ENCODE peak calls at places on chromosome 7, in ten cellular contexts. One of them, this sample, is unnamed.
A peak's percentile ranks its signal among the peaks of the same experiment; 100 is the strongest.

GRCh38 chr7:22675436-22675835 is 51.6 kb upstream of the IL6 start:
- DNase-seq in gastrocnemius medialis: no peak
- DNase-seq in GM12892: no peak
- DNase-seq in right lobe of liver: no peak
- DNase-seq in IMR-90: no peak
- DNase-seq in A549: no peak
- DNase-seq in body of pancreas: no peak
- DNase-seq in upper lobe of left lung: peak; percentile 32
- DNase-seq in stomach: no peak
- DNase-seq in lower leg skin: no peak
- DNase-seq in this sample: no peak

GRCh38 chr7:94888542-94888941 is 18.9 kb upstream of the PPP1R9A start:
- DNase-seq in right lobe of liver: no peak
- DNase-seq in gastrocnemius medialis: no peak
- DNase-seq in upper lobe of left lung: peak; percentile 34
- DNase-seq in IMR-90: no peak
- DNase-seq in A549: peak; percentile 47
- DNase-seq in body of pancreas: peak; percentile 53
- DNase-seq in GM12892: no peak
- DNase-seq in lower leg skin: no peak
- DNase-seq in stomach: peak; percentile 58
- DNase-seq in this sample: peak; percentile 40

GRCh38 chr7:96534221-96534620 is 175.4 kb downstream of the SEM1 start:
- DNase-seq in gastrocnemius medialis: no peak
- DNase-seq in stomach: no peak
- DNase-seq in lower leg skin: no peak
- DNase-seq in A549: no peak
- DNase-seq in GM12892: no peak
- DNase-seq in upper lobe of left lung: no peak
- DNase-seq in body of pancreas: no peak
- DNase-seq in right lobe of liver: no peak
- DNase-seq in IMR-90: no peak
- DNase-seq in this sample: no peak

GRCh38 chr7:94781236-94781635 is 125.3 kb upstream of the SGCE start:
- DNase-seq in right lobe of liver: no peak
- DNase-seq in lower leg skin: no peak
- DNase-seq in GM12892: no peak
- DNase-seq in A549: no peak
- DNase-seq in stomach: no peak
- DNase-seq in gastrocnemius medialis: no peak
- DNase-seq in body of pancreas: no peak
- DNase-seq in IMR-90: no peak
- DNase-seq in upper lobe of left lung: no peak
- DNase-seq in this sample: no peak

GRCh38 chr7:801940-802364 is 30.3 kb upstream of the SUN1 start:
- DNase-seq in A549: no peak
- DNase-seq in stomach: peak; percentile 76
- DNase-seq in GM12892: no peak
- DNase-seq in IMR-90: no peak
- DNase-seq in gastrocnemius medialis: no peak
- DNase-seq in upper lobe of left lung: peak; percentile 85
- DNase-seq in lower leg skin: no peak
- DNase-seq in right lobe of liver: no peak
- DNase-seq in body of pancreas: peak; percentile 69
- DNase-seq in this sample: no peak

GRCh38 chr7:134954197-134955082 is 31.9 kb upstream of the AGBL3 start:
- DNase-seq in body of pancreas: no peak
- DNase-seq in GM12892: no peak
- DNase-seq in upper lobe of left lung: no peak
- DNase-seq in right lobe of liver: no peak
- DNase-seq in IMR-90: peak; percentile 54
- DNase-seq in A549: peak; percentile 51
- DNase-seq in stomach: no peak
- DNase-seq in gastrocnemius medialis: no peak
- DNase-seq in lower leg skin: no peak
- DNase-seq in this sample: no peak

GRCh38 chr7:139620676-139621344 is 97.3 kb downstream of the CLEC2L start:
- DNase-seq in lower leg skin: no peak
- DNase-seq in upper lobe of left lung: no peak
- DNase-seq in body of pancreas: peak; percentile 51
- DNase-seq in IMR-90: peak; percentile 21
- DNase-seq in GM12892: peak; percentile 33
- DNase-seq in stomach: peak; percentile 44
- DNase-seq in right lobe of liver: no peak
- DNase-seq in gastrocnemius medialis: no peak
- DNase-seq in A549: peak; percentile 48
- DNase-seq in this sample: no peak

GRCh38 chr7:111986601-111987000 is 219.6 kb downstream of the DOCK4 start:
- DNase-seq in right lobe of liver: no peak
- DNase-seq in lower leg skin: no peak
- DNase-seq in GM12892: no peak
- DNase-seq in stomach: no peak
- DNase-seq in A549: no peak
- DNase-seq in body of pancreas: no peak
- DNase-seq in IMR-90: no peak
- DNase-seq in gastrocnemius medialis: no peak
- DNase-seq in upper lobe of left lung: no peak
- DNase-seq in this sample: no peak

GRCh38 chr7:47945261-47946015 is 2.8 kb downstream of the PKD1L1 start:
- DNase-seq in stomach: peak; percentile 87
- DNase-seq in gastrocnemius medialis: peak; percentile 45
- DNase-seq in right lobe of liver: peak; percentile 70
- DNase-seq in lower leg skin: peak; percentile 80
- DNase-seq in GM12892: peak; percentile 43
- DNase-seq in body of pancreas: peak; percentile 83
- DNase-seq in A549: peak; percentile 71
- DNase-seq in IMR-90: peak; percentile 62
- DNase-seq in upper lobe of left lung: peak; percentile 74
- DNase-seq in this sample: peak; percentile 61

GRCh38 chr7:69177326-69177897 is 420.9 kb upstream of the AUTS2 start:
- DNase-seq in right lobe of liver: no peak
- DNase-seq in stomach: no peak
- DNase-seq in gastrocnemius medialis: peak; percentile 47
- DNase-seq in GM12892: no peak
- DNase-seq in IMR-90: no peak
- DNase-seq in body of pancreas: no peak
- DNase-seq in A549: no peak
- DNase-seq in lower leg skin: peak; percentile 53
- DNase-seq in upper lobe of left lung: no peak
- DNase-seq in this sample: no peak

GRCh38 chr7:117949232-117949631 is 76.0 kb upstream of the CTTNBP2 start:
- DNase-seq in body of pancreas: no peak
- DNase-seq in right lobe of liver: no peak
- DNase-seq in IMR-90: peak; percentile 20
- DNase-seq in stomach: no peak
- DNase-seq in lower leg skin: no peak
- DNase-seq in upper lobe of left lung: no peak
- DNase-seq in gastrocnemius medialis: no peak
- DNase-seq in A549: peak; percentile 35
- DNase-seq in GM12892: no peak
- DNase-seq in this sample: no peak

DNA sequence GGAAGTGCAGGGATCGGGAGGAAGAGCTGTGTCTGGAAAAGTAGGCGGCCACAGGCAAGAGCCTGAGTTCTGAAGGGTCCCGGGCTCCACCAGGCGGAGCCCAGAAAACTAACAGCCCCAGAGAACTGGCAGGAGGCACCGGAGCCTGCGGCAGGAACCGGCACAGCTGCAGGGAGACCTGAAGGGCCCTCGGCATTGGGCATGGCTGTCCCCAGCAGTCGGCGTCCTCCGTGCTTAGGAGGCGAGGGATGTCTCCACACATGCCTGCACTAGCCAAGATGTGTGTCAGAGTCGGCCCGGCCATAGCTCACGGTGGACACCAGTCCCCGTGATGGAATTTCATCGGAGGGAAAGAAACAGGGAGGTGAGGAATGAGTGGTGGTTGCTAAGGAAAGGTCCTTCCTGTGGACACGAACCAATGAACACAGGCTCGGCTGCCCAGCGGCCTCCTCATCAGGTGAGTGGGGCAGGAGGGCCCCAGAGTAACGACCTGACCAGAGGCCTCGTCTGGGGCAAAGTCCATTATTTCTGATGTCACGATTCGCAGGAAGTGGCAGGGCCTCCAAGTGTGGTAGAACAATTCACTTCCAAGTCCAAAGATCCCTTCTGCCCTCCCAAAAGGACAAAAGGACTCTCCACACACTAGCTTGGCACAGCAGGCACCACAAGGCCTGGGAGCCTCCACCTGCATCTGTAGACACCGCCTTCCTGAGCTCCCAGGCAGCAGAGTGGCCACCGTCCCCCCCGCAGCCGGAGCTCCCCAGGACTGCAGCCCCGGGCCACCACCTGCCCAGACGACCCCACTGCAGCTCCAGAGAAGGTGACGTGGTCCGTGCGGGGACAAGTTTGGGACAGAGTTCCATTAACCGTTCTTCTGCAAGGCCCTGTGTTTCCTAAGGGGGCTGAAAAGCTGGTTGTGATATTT is 444.2 kb downstream of the PTPRN2 start:
- DNase-seq in IMR-90: no peak
- DNase-seq in right lobe of liver: no peak
- DNase-seq in GM12892: no peak
- DNase-seq in lower leg skin: no peak
- DNase-seq in upper lobe of left lung: no peak
- DNase-seq in gastrocnemius medialis: no peak
- DNase-seq in body of pancreas: no peak
- DNase-seq in A549: no peak
- DNase-seq in stomach: no peak
- DNase-seq in this sample: no peak
- TF ChIP-seq POLR2A in IMR-90: no peak
- TF ChIP-seq POLR2A in right lobe of liver: no peak
- TF ChIP-seq POLR2A in GM12892: no peak
- TF ChIP-seq POLR2A in lower leg skin: no peak
- TF ChIP-seq POLR2A in upper lobe of left lung: no peak
- TF ChIP-seq POLR2A in gastrocnemius medialis: no peak
- TF ChIP-seq POLR2A in body of pancreas: no peak
- TF ChIP-seq POLR2A in A549: no peak
- TF ChIP-seq POLR2A in stomach: no peak
- TF ChIP-seq POLR2A in this sample: no peak

GRCh38 chr7:31407277-31407676 is 66.8 kb upstream of the NEUROD6 start:
- DNase-seq in stomach: no peak
- DNase-seq in right lobe of liver: no peak
- DNase-seq in lower leg skin: no peak
- DNase-seq in gastrocnemius medialis: no peak
- DNase-seq in body of pancreas: no peak
- DNase-seq in upper lobe of left lung: no peak
- DNase-seq in A549: no peak
- DNase-seq in IMR-90: no peak
- DNase-seq in GM12892: no peak
- DNase-seq in this sample: no peak

GRCh38 chr7:31408120-31408729 is 67.7 kb upstream of the NEUROD6 start:
- DNase-seq in lower leg skin: no peak
- DNase-seq in stomach: no peak
- DNase-seq in A549: peak; percentile 94
- DNase-seq in body of pancreas: no peak
- DNase-seq in upper lobe of left lung: no peak
- DNase-seq in IMR-90: peak; percentile 2
- DNase-seq in right lobe of liver: no peak
- DNase-seq in gastrocnemius medialis: no peak
- DNase-seq in GM12892: no peak
- DNase-seq in this sample: peak; percentile 29

GRCh38 chr7:31413735-31414134 is 73.2 kb upstream of the NEUROD6 start:
- DNase-seq in right lobe of liver: no peak
- DNase-seq in gastrocnemius medialis: no peak
- DNase-seq in stomach: no peak
- DNase-seq in IMR-90: no peak
- DNase-seq in lower leg skin: no peak
- DNase-seq in upper lobe of left lung: no peak
- DNase-seq in A549: no peak
- DNase-seq in GM12892: no peak
- DNase-seq in body of pancreas: no peak
- DNase-seq in this sample: no peak

GRCh38 chr7:31410265-31410664 is 69.7 kb upstream of the NEUROD6 start:
- DNase-seq in GM12892: no peak
- DNase-seq in upper lobe of left lung: no peak
- DNase-seq in stomach: no peak
- DNase-seq in body of pancreas: no peak
- DNase-seq in right lobe of liver: no peak
- DNase-seq in lower leg skin: no peak
- DNase-seq in gastrocnemius medialis: no peak
- DNase-seq in A549: no peak
- DNase-seq in IMR-90: no peak
- DNase-seq in this sample: no peak
- TF ChIP-seq POLR2A in GM12892: no peak
- TF ChIP-seq POLR2A in upper lobe of left lung: no peak
- TF ChIP-seq POLR2A in stomach: no peak
- TF ChIP-seq POLR2A in body of pancreas: no peak
- TF ChIP-seq POLR2A in right lobe of liver: no peak
- TF ChIP-seq POLR2A in lower leg skin: no peak
- TF ChIP-seq POLR2A in gastrocnemius medialis: no peak
- TF ChIP-seq POLR2A in A549: no peak
- TF ChIP-seq POLR2A in IMR-90: no peak
- TF ChIP-seq POLR2A in this sample: no peak

GRCh38 chr7:5425507-5426225 is 2.0 kb upstream of the TNRC18 start:
- DNase-seq in IMR-90: peak; percentile 89
- DNase-seq in A549: peak; percentile 87
- DNase-seq in upper lobe of left lung: peak; percentile 77
- DNase-seq in GM12892: no peak
- DNase-seq in body of pancreas: peak; percentile 73
- DNase-seq in gastrocnemius medialis: peak; percentile 68
- DNase-seq in right lobe of liver: peak; percentile 80
- DNase-seq in stomach: peak; percentile 65
- DNase-seq in lower leg skin: peak; percentile 77
- DNase-seq in this sample: peak; percentile 78
- TF ChIP-seq POLR2A in IMR-90: no peak
- TF ChIP-seq POLR2A in A549: peak; percentile 30
- TF ChIP-seq POLR2A in upper lobe of left lung: peak; percentile 77
- TF ChIP-seq POLR2A in GM12892: no peak
- TF ChIP-seq POLR2A in body of pancreas: peak; percentile 57
- TF ChIP-seq POLR2A in gastrocnemius medialis: peak; percentile 81
- TF ChIP-seq POLR2A in right lobe of liver: peak; percentile 56
- TF ChIP-seq POLR2A in stomach: no peak
- TF ChIP-seq POLR2A in lower leg skin: no peak
- TF ChIP-seq POLR2A in this sample: peak; percentile 54

GRCh38 chr7:101814996-101815825 is 2.2 kb upstream of the CUX1 start:
- DNase-seq in body of pancreas: peak; percentile 63
- DNase-seq in right lobe of liver: peak; percentile 72
- DNase-seq in IMR-90: peak; percentile 21
- DNase-seq in A549: peak; percentile 50
- DNase-seq in stomach: peak; percentile 51
- DNase-seq in gastrocnemius medialis: peak; percentile 10
- DNase-seq in lower leg skin: no peak
- DNase-seq in GM12892: peak; percentile 65
- DNase-seq in upper lobe of left lung: peak; percentile 52
- DNase-seq in this sample: peak; percentile 36
- TF ChIP-seq POLR2A in body of pancreas: no peak
- TF ChIP-seq POLR2A in right lobe of liver: no peak
- TF ChIP-seq POLR2A in IMR-90: no peak
- TF ChIP-seq POLR2A in A549: peak; percentile 19
- TF ChIP-seq POLR2A in stomach: no peak
- TF ChIP-seq POLR2A in gastrocnemius medialis: no peak
- TF ChIP-seq POLR2A in lower leg skin: no peak
- TF ChIP-seq POLR2A in GM12892: no peak
- TF ChIP-seq POLR2A in upper lobe of left lung: no peak
- TF ChIP-seq POLR2A in this sample: no peak

DNA sequence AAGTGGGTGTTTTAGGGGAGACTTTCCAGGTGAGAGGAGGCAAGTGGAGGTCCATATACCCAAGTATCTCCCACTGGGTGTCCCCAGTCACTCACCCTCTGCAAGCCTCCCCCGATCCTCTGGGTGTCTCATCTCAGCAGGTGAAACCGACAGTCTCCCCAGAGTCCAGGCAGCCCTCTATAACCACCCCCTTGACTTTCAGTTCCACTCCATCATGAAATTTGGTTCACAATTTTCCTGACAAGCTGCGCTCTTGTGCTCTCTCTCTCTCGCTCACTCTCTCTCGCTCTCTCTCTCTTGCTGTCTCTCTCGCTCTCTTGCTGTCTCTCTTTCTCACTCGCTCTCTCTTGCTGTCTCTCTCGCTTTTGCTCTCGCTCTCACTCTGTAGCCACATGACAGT is 8.1 kb upstream of the RABGEF1 start:
- DNase-seq in upper lobe of left lung: no peak
- DNase-seq in IMR-90: no peak
- DNase-seq in right lobe of liver: no peak
- DNase-seq in lower leg skin: no peak
- DNase-seq in body of pancreas: no peak
- DNase-seq in gastrocnemius medialis: no peak
- DNase-seq in A549: no peak
- DNase-seq in stomach: no peak
- DNase-seq in GM12892: peak; percentile 50
- DNase-seq in this sample: no peak
- TF ChIP-seq POLR2A in upper lobe of left lung: no peak
- TF ChIP-seq POLR2A in IMR-90: no peak
- TF ChIP-seq POLR2A in right lobe of liver: no peak
- TF ChIP-seq POLR2A in lower leg skin: no peak
- TF ChIP-seq POLR2A in body of pancreas: no peak
- TF ChIP-seq POLR2A in gastrocnemius medialis: no peak
- TF ChIP-seq POLR2A in A549: no peak
- TF ChIP-seq POLR2A in stomach: no peak
- TF ChIP-seq POLR2A in GM12892: no peak
- TF ChIP-seq POLR2A in this sample: no peak